ENCODE peak calls at places on chromosomes 2 and 18, in six cellular contexts. D is HCT116, N is K562, B is HepG2, F is H1, V is GM12878. Q is an unnamed sample.

GRCh38 chr2:86480105-86480504 is 38.9 kb downstream of the KDM3A start:
- DNase-seq in B (no peak), F (no peak), D (no peak), N (no peak), V (no peak), Q (no peak)

GRCh38 chr2:30930716-30931115 is 123.5 kb upstream of the CAPN13 start:
- DNase-seq in N (no peak), V (no peak), F (no peak), B (no peak), D (no peak), Q (no peak)

GRCh38 chr18:73283788-73284187 is 416.0 kb upstream of the NETO1 start:
- DNase-seq in D (no peak), F (no peak), B (no peak), N (no peak), V (no peak), Q (peak)

GRCh38 chr2:171893196-171893823 is 734 bp downstream of the SLC25A12 start:
- DNase-seq in V (no peak), N (peak), D (no peak), F (no peak), B (no peak), Q (no peak)

GRCh38 chr2:63882395-63883130 is 40.9 kb downstream of the UGP2 start:
- DNase-seq in D (no peak), V (no peak), N (no peak), B (no peak), F (no peak), Q (no peak)

GRCh38 chr18:48037481-48038271 is 107.2 kb upstream of the SMAD2 start:
- DNase-seq in F (no peak), D (peak), N (no peak), V (no peak), B (no peak), Q (no peak)

GRCh38 chr2:221019668-221020067 is 552.4 kb downstream of the EPHA4 start:
- DNase-seq in N (no peak), D (no peak), F (no peak), V (no peak), B (no peak), Q (no peak)

GRCh38 chr2:98761267-98761781 is 30.4 kb upstream of the MGAT4A start:
- DNase-seq in D (no peak), V (no peak), N (no peak), F (no peak), B (peak), Q (no peak)

GRCh38 chr18:12455511-12455910 is 47.8 kb downstream of the PRELID3A start:
- DNase-seq in F (no peak), B (no peak), D (no peak), N (no peak), V (no peak), Q (no peak)

GRCh38 chr18:21194871-21195771 is 46.9 kb upstream of the GREB1L start:
- DNase-seq in D (peak), F (no peak), B (peak), V (no peak), N (peak), Q (peak)

GRCh38 chr18:13564579-13564978 is 161.8 kb downstream of the FAM210A start:
- DNase-seq in D (no peak), N (no peak), V (no peak), F (no peak), B (no peak), Q (no peak)

GRCh38 chr2:191109888-191110287 is 40.9 kb downstream of the STAT4 start:
- DNase-seq in B (no peak), N (no peak), F (no peak), V (no peak), D (no peak), Q (no peak)

GRCh38 chr18:11175266-11175947 is 26.0 kb upstream of the PIEZO2 start:
- DNase-seq in F (no peak), N (no peak), V (no peak), D (no peak), B (no peak), Q (no peak)

GRCh38 chr2:241762933-241763369 is 13.7 kb upstream of the GAL3ST2 start:
- DNase-seq in N (peak), F (no peak), D (no peak), B (no peak), V (peak), Q (no peak)

GRCh38 chr2:75290600-75291140 is 91.3 kb upstream of the TACR1 start:
- DNase-seq in N (no peak), D (no peak), B (no peak), F (no peak), V (no peak), Q (no peak)

GRCh38 chr18:22290004-22290403 is 120.6 kb downstream of the GATA6 start:
- DNase-seq in V (no peak), F (no peak), B (no peak), N (no peak), D (no peak), Q (no peak)

DNA sequence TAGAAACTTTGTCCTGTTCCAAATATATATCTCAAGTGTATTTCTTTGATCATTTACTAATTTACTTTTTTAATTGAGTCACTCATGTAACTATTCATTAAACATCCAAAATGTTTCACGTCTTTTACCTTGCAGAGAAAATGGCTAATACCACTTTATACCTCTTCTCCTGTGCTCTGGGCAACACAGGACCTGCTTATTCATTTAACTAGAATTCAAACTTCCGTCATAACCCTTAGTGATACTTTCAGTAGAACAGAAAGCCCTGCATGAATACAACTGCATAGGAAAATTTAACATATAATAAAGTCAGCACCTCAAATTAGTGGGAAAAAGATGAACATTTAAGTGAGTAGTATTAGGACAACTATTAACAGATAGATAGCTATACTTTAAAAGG is 205.2 kb downstream of the MREG start:
- DNase-seq in D (no peak), B (no peak), N (no peak), F (no peak), V (no peak), Q (no peak)
- TF ChIP-seq ZNF274 in D (no peak), B (no peak), N (no peak), F (no peak), V (no peak), Q (no peak)

DNA sequence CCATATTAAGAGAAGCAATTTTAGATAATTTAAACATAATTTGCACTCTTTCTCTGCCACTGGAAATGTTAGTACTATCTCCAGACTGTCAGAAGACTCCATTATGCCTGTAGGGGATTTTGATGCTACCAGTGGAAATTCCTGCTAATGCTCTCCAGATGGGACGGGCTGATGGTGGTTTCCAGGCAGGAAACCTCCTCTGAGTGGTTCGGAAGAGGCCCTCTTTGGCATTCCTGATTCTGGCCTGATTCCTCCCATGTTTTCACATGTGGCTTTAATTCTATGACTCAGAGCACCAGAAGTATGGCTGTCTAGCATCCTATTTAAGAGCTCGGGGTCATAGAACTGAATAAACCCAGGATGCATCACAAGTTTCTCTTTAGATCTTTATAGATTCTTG is 70.9 kb upstream of the ST6GAL2 start:
- DNase-seq in F (no peak), N (no peak), V (no peak), D (no peak), B (no peak), Q (no peak)
- H3K9ac ChIP-seq in F (no peak), N (no peak), V (no peak), D (no peak), B (no peak), Q (no peak)

DNA sequence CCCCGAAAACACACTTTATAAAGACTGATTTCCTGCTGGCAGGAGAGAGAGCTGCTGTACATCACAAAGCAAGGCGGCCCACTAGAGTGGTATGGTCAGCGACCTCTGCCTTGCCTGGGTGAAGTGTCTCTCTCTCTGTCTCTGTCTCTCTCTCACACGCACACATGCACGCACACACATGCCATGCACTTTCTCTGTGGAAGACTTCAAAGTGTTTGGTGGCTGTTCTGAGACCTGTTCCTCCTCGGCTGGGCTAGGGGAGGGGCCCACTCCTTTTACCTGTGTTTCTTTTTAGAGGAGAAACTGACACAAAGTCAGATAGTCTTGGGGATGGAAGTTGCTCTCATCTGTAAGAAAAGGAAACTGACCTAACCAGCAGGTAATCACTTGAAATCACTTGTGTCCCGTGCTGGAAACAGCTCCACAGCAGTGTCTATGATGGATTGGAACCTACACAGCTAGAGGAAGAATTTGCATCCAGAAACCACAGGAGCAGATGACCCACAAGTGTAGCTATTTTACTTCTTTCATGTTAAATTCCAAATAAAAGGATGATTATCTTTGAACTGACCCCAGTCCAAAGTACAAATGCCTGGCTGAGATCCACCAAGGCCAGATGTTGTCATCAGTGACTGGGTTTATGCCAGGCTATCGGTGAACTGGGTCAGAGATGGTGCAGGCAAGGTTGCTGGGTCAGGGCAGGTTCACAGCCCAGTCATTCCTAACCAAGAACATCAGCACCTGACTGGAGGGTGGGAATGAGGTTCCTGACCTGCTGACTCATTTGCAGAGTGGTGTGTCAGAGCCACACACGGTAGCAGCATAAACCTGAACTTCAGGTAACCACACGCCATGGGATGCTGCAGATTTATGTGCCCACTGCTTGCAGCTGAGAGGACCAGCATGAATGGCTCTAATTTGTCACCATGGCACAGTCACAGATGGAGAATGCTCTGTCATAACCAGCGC is 63.0 kb downstream of the NPAS2 start:
- DNase-seq in N (no peak), B (peak), V (no peak), D (peak), F (no peak), Q (no peak)
- TF ChIP-seq ZNF274 in N (no peak), B (no peak), V (no peak), D (no peak), F (no peak), Q (no peak)

GRCh38 chr2:26739514-26739913 is 24.6 kb upstream of the SLC35F6 start:
- DNase-seq in V (no peak), F (no peak), D (no peak), B (no peak), N (no peak), Q (no peak)
- H3K9ac ChIP-seq in V (no peak), F (no peak), D (no peak), B (no peak), N (no peak), Q (no peak)

GRCh38 chr2:168584934-168585333 is 128.9 kb downstream of the CERS6 start:
- DNase-seq in F (no peak), V (no peak), D (no peak), B (no peak), N (no peak), Q (no peak)
- TF ChIP-seq ZNF274 in F (no peak), V (no peak), D (no peak), B (no peak), N (no peak), Q (no peak)